ENCODE peak calls at places on chromosomes 1 and 21, in eight cellular contexts. K is foreskin keratinocyte, L is tibial nerve, Q is hepatocyte, T is AG04450, R is left ventricle myocardium inferior, X is transverse colon, G is heart right ventricle. V is an unnamed sample.

GRCh38 chr1:94540440-94541174 is 952 bp downstream of the F3 start:
- DNase-seq in Q (no peak), R (no peak), X (no peak), G (no peak), T (no peak), L (no peak), K (no peak), V (no peak)

GRCh38 chr1:25501235-25502058 is 42.0 kb upstream of the LDLRAP1 start:
- DNase-seq in K (peak; percentile 54), X (peak; percentile 16), G (no peak), L (no peak), Q (peak; percentile 77), T (peak; percentile 66), R (no peak), V (no peak)

GRCh38 chr1:165443539-165444289 is 1.2 kb downstream of the RXRG start:
- DNase-seq in T (no peak), L (no peak), K (no peak), G (peak; percentile 46), Q (no peak), R (peak; percentile 35), X (no peak), V (no peak)

GRCh38 chr1:41804176-41804575 is 114.5 kb downstream of the HIVEP3 start:
- DNase-seq in G (no peak), X (no peak), K (no peak), L (no peak), Q (no peak), R (no peak), T (no peak), V (no peak)

GRCh38 chr1:230123280-230124186 is 56.5 kb downstream of the GALNT2 start:
- DNase-seq in G (no peak), L (no peak), R (no peak), T (no peak), K (no peak), X (no peak), Q (no peak), V (no peak)

GRCh38 chr21:45695086-45695485 is 51.6 kb downstream of the PCBP3 start:
- DNase-seq in K (no peak), R (no peak), L (no peak), X (no peak), T (no peak), G (no peak), Q (no peak), V (no peak)

GRCh38 chr1:109509176-109510134 is at the start of gene AMIGO1:
- DNase-seq in R (peak; percentile 71), L (no peak), Q (peak; percentile 83), T (no peak), G (peak; percentile 56), K (no peak), X (peak; percentile 65), V (no peak)

GRCh38 chr1:53896673-53897229 is 2.8 kb downstream of the DIO1 start:
- DNase-seq in R (no peak), L (no peak), G (no peak), T (peak; percentile 74), X (no peak), K (no peak), Q (peak; percentile 36), V (no peak)

GRCh38 chr1:214213136-214213535 is 67.8 kb upstream of the SMYD2 start:
- DNase-seq in X (no peak), K (peak; percentile 99), T (no peak), G (no peak), L (no peak), Q (no peak), R (no peak), V (peak; percentile 85)

GRCh38 chr1:153627797-153628626 is at the start of gene S100A1:
- DNase-seq in K (no peak), Q (no peak), L (no peak), R (peak; percentile 81), G (peak; percentile 84), T (no peak), X (no peak), V (no peak)

GRCh38 chr21:36759348-36760083 is 60.6 kb downstream of the SIM2 start:
- DNase-seq in X (no peak), R (no peak), L (no peak), K (no peak), Q (no peak), T (no peak), G (no peak), V (no peak)

GRCh38 chr1:246110343-246111219 is 396.5 kb downstream of the SMYD3 start:
- DNase-seq in X (peak; percentile 21), G (no peak), T (peak; percentile 10), R (no peak), K (no peak), Q (peak; percentile 46), L (no peak), V (no peak)

GRCh38 chr21:14259669-14260458 is 43.9 kb downstream of the RBM11 start:
- DNase-seq in Q (peak; percentile 73), L (no peak), G (no peak), K (no peak), R (no peak), T (no peak), X (no peak), V (no peak)

GRCh38 chr1:27307851-27308598 is 13.9 kb upstream of the TMEM222 start:
- DNase-seq in L (no peak), Q (no peak), X (no peak), K (no peak), G (no peak), R (no peak), T (no peak), V (no peak)
- H3K27ac ChIP-seq in L (no peak overlapping the region), Q (no peak overlapping the region), X (no peak overlapping the region), K (no peak overlapping the region), G (no peak overlapping the region), R (no peak overlapping the region), T (no peak overlapping the region), V (no peak overlapping the region)

GRCh38 chr21:41680444-41681335 is 86.2 kb downstream of the RIPK4 start:
- DNase-seq in Q (no peak), L (no peak), X (no peak), R (no peak), G (no peak), T (no peak), K (no peak), V (no peak)
- H3K27ac ChIP-seq in Q (peak overlapping the region; percentile 93), L (no peak overlapping the region), X (peak overlapping the region; percentile 37), R (no peak overlapping the region), G (no peak overlapping the region), T (no peak overlapping the region), K (peak overlapping the region; percentile 99), V (peak overlapping the region; percentile 99)

GRCh38 chr1:52032124-52032784 is 1.4 kb downstream of the KTI12 start:
- DNase-seq in G (no peak), X (no peak), T (no peak), Q (no peak), L (no peak), R (no peak), K (no peak), V (no peak)
- H3K27ac ChIP-seq in G (no peak overlapping the region), X (peak overlapping the region; percentile 97), T (peak overlapping the region; percentile 92), Q (peak overlapping the region; percentile 95), L (peak overlapping the region; percentile 84), R (peak overlapping the region; percentile 92), K (no peak overlapping the region), V (peak overlapping the region; percentile 71)

GRCh38 chr1:99725996-99726395 is 40.4 kb downstream of the FRRS1 start:
- DNase-seq in K (no peak), X (no peak), Q (no peak), T (no peak), G (no peak), R (no peak), L (no peak), V (no peak)

GRCh38 chr1:99726818-99727217 is 39.6 kb downstream of the FRRS1 start:
- DNase-seq in Q (no peak), R (no peak), K (no peak), T (no peak), L (no peak), X (peak; percentile 22), G (no peak), V (no peak)

GRCh38 chr1:99726407-99726806 is 40.0 kb downstream of the FRRS1 start:
- DNase-seq in T (no peak), L (no peak), G (no peak), Q (no peak), R (no peak), X (no peak), K (no peak), V (no peak)

GRCh38 chr1:99728494-99729235 is 37.8 kb downstream of the FRRS1 start:
- DNase-seq in G (peak; percentile 40), T (no peak), K (no peak), Q (no peak), R (no peak), L (no peak), X (no peak), V (no peak)

DNA sequence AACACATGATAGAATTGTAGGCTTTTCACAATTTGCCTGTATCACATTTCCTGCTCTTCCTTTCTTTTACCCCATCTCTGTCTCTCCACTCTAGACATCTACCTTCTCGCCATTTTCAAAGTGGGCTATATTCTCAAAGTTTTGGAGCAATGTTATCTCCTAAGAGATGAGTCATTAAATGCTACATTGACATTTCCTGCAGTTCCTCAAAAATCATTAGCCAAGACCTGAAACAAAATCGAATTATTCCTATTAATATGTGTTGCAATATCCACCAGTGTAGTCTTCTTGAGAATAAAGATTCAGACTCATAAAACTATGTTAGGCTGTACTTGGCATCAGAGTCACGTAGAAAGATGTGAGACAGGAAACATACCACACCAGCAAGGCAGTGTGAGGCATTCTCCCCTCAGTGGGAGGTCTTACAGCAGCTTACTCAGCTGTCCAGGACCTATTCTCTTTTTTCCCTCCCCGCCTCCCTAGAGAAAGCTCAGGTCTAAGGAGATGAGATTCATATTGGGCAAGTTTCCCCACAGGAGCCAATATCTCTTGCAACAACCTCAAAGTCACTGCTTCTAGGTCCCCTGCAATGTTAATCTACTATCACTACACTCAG is 38.8 kb downstream of the FRRS1 start:
- DNase-seq in K (no peak), L (no peak), X (no peak), G (no peak), R (no peak), T (no peak), Q (no peak), V (no peak)
- H3K27ac ChIP-seq in K (no peak overlapping the region), L (no peak overlapping the region), X (no peak overlapping the region), G (peak overlapping the region; percentile 84), R (peak overlapping the region; percentile 86), T (no peak overlapping the region), Q (no peak overlapping the region), V (no peak overlapping the region)

GRCh38 chr1:44776749-44777068 is 1.4 kb downstream of the RPS8 start:
- DNase-seq in R (no peak), K (no peak), L (no peak), T (no peak), Q (no peak), G (no peak), X (no peak), V (no peak)
- H3K27ac ChIP-seq in R (peak overlapping the region; percentile 95), K (peak overlapping the region; percentile 93), L (peak overlapping the region; percentile 90), T (peak overlapping the region; percentile 21), Q (peak overlapping the region; percentile 94), G (peak overlapping the region; percentile 97), X (peak overlapping the region; percentile 96), V (peak overlapping the region; percentile 89)